ENCODE peak calls at places on chromosomes 1 and 21, in five cellular contexts. M, W, R, V and C are unnamed samples.

GRCh38 chr1:115547661-115548060 is 94.1 kb upstream of the VANGL1 start:
- DNase-seq in V (no peak), M (no peak), R (no peak), W (no peak), C (no peak)

GRCh38 chr21:34881894-34882371 is 167.2 kb downstream of the RUNX1 start:
- DNase-seq in M (no peak), R (no peak), W (peak; percentile 94), V (peak; percentile 90), C (no peak)

GRCh38 chr1:55478742-55479141 is 263.6 kb upstream of the USP24 start:
- DNase-seq in M (peak; percentile 29), V (peak; percentile 62), R (no peak), W (peak; percentile 36), C (no peak)

GRCh38 chr1:110495926-110496600 is 22.9 kb downstream of the KCNA10 start:
- DNase-seq in R (peak; percentile 76), M (peak; percentile 77), V (peak; percentile 74), W (peak; percentile 70), C (peak; percentile 77)

GRCh38 chr1:89040315-89040626 is 17.6 kb upstream of the GBP3 start:
- DNase-seq in V (no peak), M (no peak), W (no peak), R (no peak), C (no peak)

GRCh38 chr1:74593887-74594866 is 79.4 kb downstream of the ERICH3 start:
- DNase-seq in R (no peak), M (no peak), W (no peak), V (no peak), C (no peak)

GRCh38 chr1:87632232-87632631 is 303.6 kb downstream of the LMO4 start:
- DNase-seq in R (no peak), M (no peak), V (no peak), W (no peak), C (no peak)

GRCh38 chr21:28207776-28208175 is 784.9 kb downstream of the LTN1 start:
- DNase-seq in M (no peak), R (no peak), V (peak; percentile 71), W (peak; percentile 78), C (peak; percentile 9)

GRCh38 chr1:230570724-230571390 is 71.4 kb upstream of the COG2 start:
- DNase-seq in W (no peak), R (no peak), M (no peak), V (no peak), C (no peak)

GRCh38 chr1:203503851-203504250 is 9.9 kb downstream of the OPTC start:
- DNase-seq in R (no peak), V (no peak), M (no peak), W (no peak), C (no peak)

GRCh38 chr21:31282095-31282709 is 61.9 kb downstream of the TIAM1 start:
- DNase-seq in R (no peak), W (peak; percentile 88), M (no peak), V (peak; percentile 98), C (peak; percentile 99)

GRCh38 chr1:10546896-10547295 is 72.1 kb downstream of the PEX14 start:
- DNase-seq in R (no peak), M (no peak), W (no peak), V (no peak), C (no peak)

GRCh38 chr1:91724644-91725043 is 161.3 kb downstream of the TGFBR3 start:
- DNase-seq in W (no peak), V (no peak), R (no peak), M (no peak), C (no peak)

GRCh38 chr1:195899762-195900352 is 708.4 kb downstream of the KCNT2 start:
- DNase-seq in W (peak; percentile 50), M (no peak), R (no peak), V (peak; percentile 6), C (peak; percentile 7)

GRCh38 chr1:230754831-230755230 is 7.6 kb downstream of the CAPN9 start:
- DNase-seq in W (peak; percentile 75), M (no peak), R (no peak), V (peak; percentile 55), C (peak; percentile 9)

GRCh38 chr21:45517249-45518065 is 24.8 kb downstream of the SLC19A1 start:
- DNase-seq in V (no peak), R (no peak), M (no peak), W (peak; percentile 19), C (no peak)

GRCh38 chr21:33339938-33340337 is 15.2 kb downstream of the IFNAR1 start:
- DNase-seq in R (no peak), W (no peak), V (no peak), M (no peak), C (no peak)

GRCh38 chr21:42854246-42855010 is 24.9 kb downstream of the WDR4 start:
- DNase-seq in M (no peak), V (no peak), R (no peak), W (no peak), C (no peak)

GRCh38 chr1:94081566-94082344 is 39.2 kb downstream of the ABCA4 start:
- DNase-seq in W (peak; percentile 87), V (peak; percentile 77), M (no peak), R (no peak), C (peak; percentile 70)

GRCh38 chr1:20589331-20590312 is 725 bp downstream of the CDA start:
- DNase-seq in M (no peak), W (no peak), R (no peak), V (peak; percentile 57), C (no peak)

GRCh38 chr1:158203693-158204457 is 23.2 kb downstream of the CD1D start:
- DNase-seq in V (peak; percentile 64), M (peak; percentile 75), R (peak; percentile 45), W (peak; percentile 65), C (peak; percentile 70)

GRCh38 chr1:31768939-31769704 is 5.0 kb upstream of the ADGRB2 start:
- DNase-seq in W (no peak), M (peak; percentile 75), V (no peak), R (no peak), C (no peak)

GRCh38 chr21:29205988-29206387 is 75.5 kb downstream of the MAP3K7CL start:
- DNase-seq in W (no peak), M (no peak), V (no peak), R (no peak), C (no peak)

GRCh38 chr1:13702425-13703127 is 2.6 kb downstream of the PRDM2 start:
- DNase-seq in R (no peak), V (no peak), W (no peak), M (peak; percentile 81), C (no peak)

GRCh38 chr21:37916795-37917142 is 512 bp upstream of the KCNJ6 start:
- DNase-seq in W (peak; percentile 51), V (no peak), M (no peak), R (no peak), C (no peak)

GRCh38 chr1:157484573-157484972 is 67.7 kb downstream of the FCRL5 start:
- DNase-seq in V (no peak), M (no peak), W (no peak), R (no peak), C (no peak)